ENCODE peak calls at places on chromosomes 1 and 21, in four cellular contexts. S is cardiac muscle cell, Q is lower lobe of right lung, U is fibroblast of lung. I is an unnamed sample. For H3K36me3 and H3K4me1, the result is how much of the 10 kb centered on the place peaks cover.

GRCh38 chr1:69513621-69514020 is 54.1 kb upstream of the LRRC7 start:
- DNase-seq in Q (no peak), S (no peak), U (peak), I (no peak)

GRCh38 chr1:115089443-115090340 is at the start of gene TSPAN2:
- DNase-seq in Q (peak), U (peak), S (peak), I (no peak)

GRCh38 chr1:210223174-210223904 is 9.3 kb upstream of the SERTAD4 start:
- DNase-seq in Q (no peak), U (peak), S (no peak), I (no peak)

GRCh38 chr1:218476385-218476784 is 131.2 kb downstream of the TGFB2 start:
- DNase-seq in S (no peak), Q (no peak), U (peak), I (no peak)

GRCh38 chr1:170929835-170930554 is 5.3 kb upstream of the MROH9 start:
- DNase-seq in U (peak), Q (no peak), S (peak), I (peak)

GRCh38 chr1:214551436-214552173 is at the start of gene PTPN14:
- DNase-seq in S (peak), Q (peak), U (peak), I (peak)

GRCh38 chr1:7322283-7322785 is 448.8 kb upstream of the VAMP3 start:
- DNase-seq in Q (no peak), U (no peak), S (no peak), I (no peak)

GRCh38 chr1:243587823-243588560 is 262.1 kb downstream of the AKT3 start:
- DNase-seq in U (no peak), S (no peak), Q (no peak), I (no peak)

GRCh38 chr1:40273547-40274166 is 15.6 kb downstream of the ZMPSTE24 start:
- DNase-seq in S (no peak), Q (no peak), U (no peak), I (no peak)

GRCh38 chr1:110634086-110634454 is 27.9 kb upstream of the KCNA2 start:
- DNase-seq in U (no peak), Q (no peak), S (no peak), I (no peak)

GRCh38 chr1:62209931-62210595 is 15.4 kb downstream of the L1TD1 start:
- DNase-seq in Q (no peak), S (no peak), U (no peak), I (peak)

GRCh38 chr1:211851174-211851573 is 20.6 kb upstream of the LPGAT1 start:
- DNase-seq in U (no peak), S (no peak), Q (no peak), I (no peak)

GRCh38 chr21:38308010-38308784 is 51.4 kb downstream of the KCNJ15 start:
- DNase-seq in S (no peak), U (no peak), Q (no peak), I (no peak)

GRCh38 chr1:165496493-165496892 is 47.3 kb upstream of the LRRC52 start:
- DNase-seq in S (peak), U (no peak), Q (no peak), I (peak)

DNA sequence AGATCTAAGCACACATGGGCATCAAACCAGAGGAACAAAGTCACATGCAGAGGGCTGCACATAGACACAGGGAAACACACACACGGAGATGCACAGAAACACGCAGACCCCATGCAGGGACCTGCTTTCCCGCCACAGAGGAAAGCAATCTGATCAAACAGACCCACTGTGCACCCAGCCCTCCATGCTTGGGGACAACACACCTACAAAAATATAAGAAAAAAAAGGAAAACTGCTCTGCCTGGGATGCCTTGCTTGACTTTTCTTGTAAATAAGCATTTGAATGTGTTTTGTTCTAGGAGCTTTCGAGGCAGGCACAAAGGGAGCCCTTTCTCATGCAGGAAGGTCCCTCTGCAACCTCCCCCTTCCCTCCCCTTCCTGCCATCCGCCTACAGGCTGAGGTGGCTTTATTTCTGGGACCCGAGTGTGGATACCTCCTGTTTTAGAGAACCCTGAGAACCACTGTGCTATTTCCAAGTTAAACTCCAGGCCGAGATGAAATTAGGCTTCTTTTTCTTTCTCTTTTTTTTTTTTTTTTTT is 3.5 kb upstream of the ICMT start:
- DNase-seq in S (no peak), U (no peak), Q (no peak), I (no peak)
- H3K36me3 ChIP-seq in S (under half), U (under half), Q (under half), I (under half)

GRCh38 chr1:232380556-232380955 is 249.4 kb downstream of the SIPA1L2 start:
- DNase-seq in Q (no peak), S (no peak), U (no peak), I (no peak)
- H3K4me3 ChIP-seq in Q (no peak), S (no peak), U (no peak), I (no peak)

GRCh38 chr1:202029727-202030126 is 19.3 kb downstream of the ELF3 start:
- DNase-seq in S (no peak), Q (no peak), U (no peak), I (no peak)

GRCh38 chr1:202034683-202035462 is 24.5 kb downstream of the ELF3 start:
- DNase-seq in U (peak), Q (peak), S (peak), I (peak)

GRCh38 chr1:202034149-202034682 is 23.8 kb downstream of the ELF3 start:
- DNase-seq in S (no peak), U (no peak), Q (no peak), I (no peak)

GRCh38 chr1:202029171-202029665 is 18.8 kb downstream of the ELF3 start:
- DNase-seq in U (peak), S (no peak), Q (no peak), I (no peak)

DNA sequence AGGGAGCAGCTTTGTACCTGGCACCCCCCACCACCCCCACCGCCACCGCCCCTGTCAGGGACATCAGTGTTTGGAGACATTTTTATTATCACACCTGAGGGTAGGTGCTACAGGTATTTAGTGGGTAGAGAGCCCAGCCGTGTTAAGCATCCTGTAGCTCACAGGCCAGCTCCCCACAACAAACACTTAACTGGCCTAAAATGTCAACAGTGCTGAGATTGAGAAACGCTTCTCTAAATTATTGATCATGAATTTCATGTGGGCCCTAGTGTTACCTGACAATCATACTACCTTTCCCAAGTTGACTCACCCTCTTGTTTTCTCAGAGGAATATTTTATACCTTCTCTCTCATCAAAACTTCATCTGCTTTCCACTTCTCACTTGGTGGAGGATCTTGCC is 21.4 kb downstream of the ELF3 start:
- DNase-seq in S (no peak), U (no peak), Q (no peak), I (no peak)
- H3K4me1 ChIP-seq in S (under half), U (under half), Q (under half), I (under half)

GRCh38 chr1:12376236-12377064 is 146.6 kb downstream of the VPS13D start:
- DNase-seq in Q (no peak), U (no peak), S (no peak), I (no peak)

GRCh38 chr1:12384836-12385456 is 155.1 kb downstream of the VPS13D start:
- DNase-seq in U (no peak), S (no peak), Q (no peak), I (no peak)

GRCh38 chr1:12383786-12384185 is 154.0 kb downstream of the VPS13D start:
- DNase-seq in Q (no peak), S (no peak), U (peak), I (no peak)

GRCh38 chr1:12383001-12383400 is 153.2 kb downstream of the VPS13D start:
- DNase-seq in U (no peak), S (no peak), Q (no peak), I (no peak)

GRCh38 chr1:12380316-12381249 is 150.8 kb downstream of the VPS13D start:
- DNase-seq in Q (no peak), U (no peak), S (peak), I (no peak)
- H3K36me3 ChIP-seq in Q (half or more), U (under half), S (under half), I (half or more)

GRCh38 chr1:34792868-34793727 is at the start of gene GJA4:
- DNase-seq in U (no peak), Q (no peak), S (no peak), I (no peak)

GRCh38 chr1:34794001-34794789 is 1.4 kb downstream of the GJA4 start:
- DNase-seq in S (no peak), U (no peak), Q (no peak), I (no peak)

GRCh38 chr1:34795916-34796315 is 3.1 kb downstream of the GJA4 start:
- DNase-seq in U (no peak), Q (no peak), S (no peak), I (no peak)

GRCh38 chr1:34796990-34797389 is 4.2 kb downstream of the GJA4 start:
- DNase-seq in Q (no peak), U (no peak), S (no peak), I (no peak)

GRCh38 chr1:34794790-34795180 is 2.0 kb downstream of the GJA4 start:
- DNase-seq in S (no peak), U (no peak), Q (no peak), I (no peak)
- H3K4me3 ChIP-seq in S (no peak), U (no peak), Q (peak), I (no peak)

GRCh38 chr1:150262388-150263320 is 5.1 kb downstream of the CA14 start:
- DNase-seq in Q (no peak), S (no peak), U (no peak), I (no peak)
- H3K4me1 ChIP-seq in Q (under half), S (under half), U (under half), I (under half)

GRCh38 chr1:200904772-200905171 is 10.1 kb downstream of the INAVA start:
- DNase-seq in U (no peak), Q (no peak), S (no peak), I (no peak)
- H3K36me3 ChIP-seq in U (under half), Q (under half), S (under half), I (under half)